ENCODE peak calls at places on chromosomes 3 and 15, in four cellular contexts. D, H, F and Q are unnamed samples. For H3K9me3 and H3K4me1, the result is how much of the 10 kb centered on the place peaks cover.

GRCh38 chr15:101455291-101455916 is 34.1 kb downstream of the PCSK6 start:
- DNase-seq in D (peak), F (no peak), H (peak), Q (peak)

GRCh38 chr3:39262842-39263241 is 17.0 kb downstream of the CX3CR1 start:
- DNase-seq in D (no peak), H (no peak), F (no peak), Q (no peak)

GRCh38 chr3:127886276-127886862 is 28.7 kb upstream of the KBTBD12 start:
- DNase-seq in H (no peak), F (no peak), D (no peak), Q (no peak)

GRCh38 chr3:149473314-149473990 is 1.0 kb upstream of the TM4SF4 start:
- DNase-seq in F (peak), D (peak), H (peak), Q (peak)

GRCh38 chr3:133112666-133113065 is 74.5 kb downstream of the TMEM108 start:
- DNase-seq in F (no peak), D (peak), H (no peak), Q (no peak)

GRCh38 chr3:175346573-175347356 is 487.6 kb downstream of the NAALADL2 start:
- DNase-seq in D (peak), H (peak), F (peak), Q (peak)

GRCh38 chr15:35725353-35725752 is 179.4 kb upstream of the DPH6 start:
- DNase-seq in H (no peak), D (peak), F (no peak), Q (no peak)

GRCh38 chr15:75844629-75845390 is 1.6 kb downstream of the UBE2Q2 start:
- DNase-seq in F (no peak), D (peak), H (no peak), Q (no peak)

GRCh38 chr3:178146406-178146831 is 389.8 kb upstream of the KCNMB2 start:
- DNase-seq in H (no peak), F (no peak), D (no peak), Q (no peak)

GRCh38 chr15:96336045-96336642 is 5.6 kb downstream of the NR2F2 start:
- DNase-seq in D (no peak), F (no peak), H (no peak), Q (no peak)

DNA sequence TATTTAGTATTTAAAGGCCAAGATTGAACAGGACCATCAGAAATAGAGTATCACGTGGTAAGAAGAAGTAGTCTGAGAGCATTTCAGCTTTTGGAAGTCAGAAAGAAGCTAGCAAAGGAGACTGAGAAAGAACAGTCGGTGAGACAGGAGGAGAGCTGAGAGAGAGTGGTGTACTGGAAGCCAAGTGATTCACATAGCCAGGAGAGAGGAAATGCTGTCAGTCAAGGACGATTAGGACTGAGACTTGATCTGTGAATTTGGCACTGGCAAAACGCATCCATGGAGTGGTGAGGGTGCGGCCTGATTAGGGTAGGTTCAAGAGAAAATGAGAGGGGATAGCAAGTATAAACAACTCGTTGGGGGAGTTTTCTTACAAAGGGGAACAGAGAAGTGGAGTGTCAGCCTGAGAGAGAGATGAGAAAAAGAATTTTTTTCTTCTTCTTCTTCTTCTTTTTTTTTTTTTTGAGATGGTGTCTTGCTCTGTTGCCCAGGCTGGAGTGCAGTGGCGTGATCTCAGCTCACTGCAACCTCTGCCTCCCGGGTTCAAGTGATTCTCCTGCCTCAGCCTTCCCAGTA is 44.9 kb downstream of the CHD2 start:
- DNase-seq in H (no peak), F (no peak), D (no peak), Q (no peak)
- H3K9me3 ChIP-seq in H (under half), F (under half), D (under half), Q (under half)

GRCh38 chr15:99303881-99304280 is 52.6 kb downstream of the LRRC28 start:
- DNase-seq in D (no peak), F (no peak), H (no peak), Q (no peak)

GRCh38 chr15:99305761-99306505 is 54.7 kb downstream of the LRRC28 start:
- DNase-seq in H (peak), D (peak), F (peak), Q (peak)

GRCh38 chr15:99306694-99307338 is 55.5 kb downstream of the LRRC28 start:
- DNase-seq in F (peak), D (no peak), H (peak), Q (no peak)

GRCh38 chr15:99310745-99311144 is 59.5 kb downstream of the LRRC28 start:
- DNase-seq in F (no peak), H (no peak), D (no peak), Q (no peak)

GRCh38 chr15:99307735-99308134 is 56.5 kb downstream of the LRRC28 start:
- DNase-seq in H (no peak), F (no peak), D (no peak), Q (no peak)
- H3K4me3 ChIP-seq in H (no peak), F (no peak), D (no peak), Q (no peak)

GRCh38 chr3:49803464-49804140 is 541 bp downstream of the INKA1 start:
- DNase-seq in H (no peak), F (peak), D (peak), Q (peak)

GRCh38 chr3:49805367-49805782 is 2.3 kb downstream of the INKA1 start:
- DNase-seq in D (peak), F (no peak), H (peak), Q (peak)

GRCh38 chr3:49805884-49806701 is 3.0 kb downstream of the INKA1 start:
- DNase-seq in D (no peak), F (no peak), H (no peak), Q (peak)

GRCh38 chr3:49802719-49803463 is at the start of gene INKA1:
- DNase-seq in H (peak), D (peak), F (peak), Q (peak)

GRCh38 chr3:49804141-49805041 is 1.3 kb downstream of the INKA1 start:
- DNase-seq in D (no peak), H (no peak), F (no peak), Q (peak)
- H3K4me1 ChIP-seq in D (under half), H (under half), F (under half), Q (under half)

DNA sequence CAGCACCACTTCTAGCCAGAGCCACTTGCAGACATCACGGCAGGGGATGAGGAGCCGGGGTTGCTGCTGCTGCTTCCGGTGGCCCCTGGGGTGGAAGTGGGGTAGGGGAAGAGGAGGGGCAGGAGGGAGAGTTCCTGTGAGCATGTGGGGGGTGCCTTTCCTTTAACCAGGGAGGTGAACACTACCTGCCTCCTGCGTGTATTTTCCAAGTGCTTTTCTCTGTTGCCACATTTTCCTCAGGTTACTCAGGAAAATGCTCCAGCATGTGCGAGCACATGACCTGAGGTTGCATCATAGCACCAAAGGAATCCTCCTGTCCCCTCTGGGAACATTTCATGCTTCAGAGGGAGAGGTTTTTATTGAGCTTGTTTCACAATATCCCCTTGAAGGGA is 12.2 kb upstream of the SACM1L start:
- DNase-seq in D (peak), F (no peak), H (peak), Q (no peak)
- H3K9me3 ChIP-seq in D (under half), F (under half), H (under half), Q (under half)

GRCh38 chr3:182122779-182123178 is 411.1 kb downstream of the SOX2 start:
- DNase-seq in D (no peak), F (no peak), H (no peak), Q (no peak)
- H3K4me3 ChIP-seq in D (no peak), F (no peak), H (no peak), Q (no peak)

GRCh38 chr15:22904736-22905135 is 66.3 kb downstream of the NIPA2 start:
- DNase-seq in H (no peak), D (no peak), F (peak), Q (no peak)
- H3K4me1 ChIP-seq in H (under half), D (under half), F (under half), Q (under half)